ENCODE peak calls at places on chromosomes 11 and 22, in ten cellular contexts. J is right atrium auricular region; W is neural crest cell; F is stimulated activated CD4-positive, alpha-beta T cell treated with anti-CD3 and anti-CD28 coated beads, Interleukin-15, amount 100 ng/mL, for 48 hours; B is stromal cell of bone marrow; K is OCI-M1; E is hippocampal formation; C is iris pigment epithelial cell; G is heart right ventricle; O is stimulated activated effector memory CD8-positive, alpha-beta T cell treated with anti-CD3 and anti-CD28 coated beads, Interleukin-12 subunit alpha, Interleukin-12 subunit beta, amount 100 ng/mL, for 72 hours. A is an unnamed sample.

GRCh38 chr11:36295926-36296325 is at the start of gene PRR5L:
- DNase-seq in W (no peak), G (no peak), J (no peak), B (no peak), C (no peak), F (no peak), O (no peak), E (peak; percentile 70), K (no peak), A (no peak)

GRCh38 chr11:5280582-5281102 is 10.9 kb upstream of the HBE1 start:
- DNase-seq in G (peak; percentile 16), J (peak; percentile 64), K (peak; percentile 99), W (no peak), B (peak; percentile 100), C (peak; percentile 99), O (peak; percentile 49), F (peak; percentile 16), E (no peak), A (peak; percentile 80)

GRCh38 chr11:118690553-118691304 is 11.3 kb upstream of the TREH start:
- DNase-seq in K (no peak), F (no peak), G (no peak), W (no peak), O (no peak), C (no peak), B (no peak), E (no peak), J (no peak), A (no peak)

GRCh38 chr11:102552020-102552419 is 21.5 kb upstream of the MMP7 start:
- DNase-seq in F (no peak), J (no peak), E (no peak), K (no peak), G (no peak), W (no peak), B (no peak), O (no peak), C (no peak), A (no peak)

GRCh38 chr11:68968306-68969255 is 12.2 kb downstream of the MRGPRD start:
- DNase-seq in C (no peak), K (no peak), W (no peak), F (no peak), E (no peak), B (no peak), J (no peak), G (no peak), O (no peak), A (no peak)

GRCh38 chr11:2257023-2257700 is 13.2 kb downstream of the ASCL2 start:
- DNase-seq in B (no peak), J (peak; percentile 40), E (no peak), F (no peak), K (no peak), W (no peak), C (no peak), O (no peak), G (no peak), A (no peak)

GRCh38 chr11:61141601-61142028 is 19.6 kb downstream of the VPS37C start:
- DNase-seq in W (no peak), C (no peak), B (no peak), E (no peak), O (no peak), G (peak; percentile 47), F (no peak), K (no peak), J (no peak), A (no peak)

GRCh38 chr11:61626580-61627380 is 45.9 kb upstream of the SYT7 start:
- DNase-seq in J (no peak), W (no peak), O (no peak), F (no peak), G (peak; percentile 40), B (no peak), E (no peak), C (peak; percentile 34), K (no peak), A (no peak)

GRCh38 chr22:43169310-43170130 is 17.4 kb downstream of the TTLL12 start:
- DNase-seq in C (no peak), E (no peak), K (no peak), W (no peak), G (no peak), J (no peak), F (no peak), O (no peak), B (no peak), A (no peak)

GRCh38 chr11:69183613-69184012 is 27.9 kb downstream of the SMIM38 start:
- DNase-seq in E (no peak), J (no peak), O (no peak), B (no peak), K (no peak), G (no peak), W (no peak), C (no peak), F (no peak), A (no peak)

GRCh38 chr11:93196816-93197382 is 892 bp downstream of the SLC36A4 start:
- DNase-seq in F (no peak), G (no peak), W (no peak), B (peak; percentile 3), K (no peak), J (no peak), O (no peak), E (no peak), C (peak; percentile 31), A (no peak)

GRCh38 chr11:2526808-2527381 is 82.1 kb downstream of the KCNQ1 start:
- DNase-seq in W (no peak), C (no peak), B (no peak), G (peak; percentile 54), K (peak; percentile 82), J (no peak), O (no peak), F (no peak), E (no peak), A (no peak)

GRCh38 chr11:102925988-102926387 is 29.5 kb downstream of the MMP13 start:
- DNase-seq in W (no peak), G (no peak), K (no peak), O (no peak), F (no peak), J (no peak), B (no peak), C (no peak), E (no peak), A (no peak)

GRCh38 chr11:128448981-128449713 is 138.2 kb downstream of the ETS1 start:
- DNase-seq in W (no peak), G (no peak), C (peak; percentile 41), F (no peak), J (no peak), E (no peak), O (no peak), K (no peak), B (no peak), A (no peak)

GRCh38 chr11:59253001-59253400 is 40.3 kb upstream of the MPEG1 start:
- DNase-seq in B (no peak), J (no peak), K (no peak), C (no peak), F (no peak), W (no peak), O (no peak), E (no peak), G (no peak), A (no peak)

GRCh38 chr11:1303973-1304372 is 5.5 kb downstream of the TOLLIP start:
- DNase-seq in E (no peak), J (peak; percentile 57), F (no peak), G (peak; percentile 21), K (no peak), B (no peak), O (peak; percentile 38), C (no peak), W (no peak), A (no peak)

GRCh38 chr11:3132271-3132781 is 32.8 kb downstream of the OSBPL5 start:
- DNase-seq in E (no peak), F (no peak), O (no peak), W (no peak), K (no peak), J (no peak), C (no peak), B (no peak), G (no peak), A (no peak)

GRCh38 chr22:21101877-21102638 is 56.3 kb downstream of the LRRC74B start:
- DNase-seq in E (no peak), O (peak; percentile 44), W (no peak), G (no peak), C (no peak), K (no peak), F (no peak), B (no peak), J (no peak), A (no peak)

GRCh38 chr11:65439331-65440181 is 17.0 kb downstream of the NEAT1 start:
- DNase-seq in O (no peak), E (no peak), J (peak; percentile 57), G (no peak), K (no peak), W (no peak), B (peak; percentile 25), C (peak; percentile 41), F (no peak), A (no peak)

GRCh38 chr22:23501244-23501643 is 78.8 kb downstream of the IGLL1 start:
- DNase-seq in C (no peak), B (no peak), W (no peak), K (no peak), E (no peak), J (no peak), F (no peak), O (no peak), G (no peak), A (no peak)

GRCh38 chr22:20229916-20230775 is 38.0 kb downstream of the RTN4R start:
- DNase-seq in E (peak; percentile 18), G (no peak), O (no peak), B (no peak), J (no peak), F (no peak), K (no peak), W (no peak), C (no peak), A (no peak)

GRCh38 chr11:76782526-76783293 is 446 bp upstream of the TSKU start:
- DNase-seq in O (no peak), F (peak; percentile 74), J (peak; percentile 91), G (peak; percentile 88), B (peak; percentile 91), W (peak; percentile 89), E (peak; percentile 56), C (peak; percentile 98), K (peak; percentile 99), A (no peak)

GRCh38 chr22:45149671-45150070 is 14.1 kb upstream of the NUP50 start:
- DNase-seq in K (no peak), J (no peak), F (no peak), G (no peak), B (no peak), C (peak; percentile 81), O (no peak), E (no peak), W (no peak), A (no peak)

GRCh38 chr11:71301046-71301857 is 48.9 kb upstream of the SHANK2 start:
- DNase-seq in J (peak; percentile 34), E (no peak), F (no peak), K (no peak), B (no peak), O (no peak), W (no peak), C (no peak), G (no peak), A (no peak)

GRCh38 chr22:45007247-45007945 is 2.4 kb downstream of the PHF21B start:
- DNase-seq in O (no peak), K (no peak), W (peak; percentile 76), B (no peak), G (peak; percentile 23), F (no peak), J (no peak), C (peak; percentile 34), E (peak; percentile 27), A (no peak)

A was measured in NK-92 treated with Interleukin-12 subunit alpha and Interleukin-12 subunit beta, amount 100 ng/mL, for 24 hours.